ENCODE peak calls at places on chromosomes 16 and 17, in seven cellular contexts. J, I, R, T, E, K and N are unnamed samples.

GRCh38 chr17:4968916-4969550 is 1.4 kb upstream of the SPAG7 start:
- DNase-seq in J (peak), I (no peak), R (no peak), K (no peak), T (peak), E (no peak), N (no peak)

GRCh38 chr17:67056746-67057490 is 12.6 kb downstream of the CACNG1 start:
- DNase-seq in J (no peak), E (no peak), T (peak), R (peak), K (no peak), I (no peak), N (no peak)

GRCh38 chr17:38980455-38981217 is 13.4 kb upstream of the FBXO47 start:
- DNase-seq in I (no peak), J (no peak), R (no peak), T (peak), E (no peak), K (no peak), N (no peak)

GRCh38 chr17:19409509-19409908 is 1.5 kb upstream of the RNF112 start:
- DNase-seq in E (no peak), T (no peak), R (no peak), I (peak), J (no peak), K (no peak), N (no peak)

GRCh38 chr17:81071761-81072741 is 37.1 kb downstream of the BAIAP2 start:
- DNase-seq in J (no peak), I (no peak), K (no peak), E (no peak), R (no peak), T (no peak), N (no peak)

GRCh38 chr16:54241525-54241924 is 45.1 kb downstream of the IRX3 start:
- DNase-seq in K (no peak), E (no peak), I (no peak), T (no peak), J (no peak), R (no peak), N (no peak)

GRCh38 chr17:48630009-48630924 is 4.1 kb upstream of the HOXB9 start:
- DNase-seq in K (no peak), T (no peak), I (no peak), R (no peak), J (peak), E (no peak), N (no peak)

GRCh38 chr16:1152123-1152638 is 725 bp upstream of the CACNA1H start:
- DNase-seq in T (no peak), R (peak), K (no peak), J (peak), I (no peak), E (no peak), N (no peak)

GRCh38 chr17:32862940-32863339 is 14.0 kb downstream of the MYO1D start:
- DNase-seq in K (no peak), I (no peak), R (no peak), E (no peak), J (no peak), T (no peak), N (no peak)

GRCh38 chr17:18320301-18320700 is 5.2 kb downstream of the SMCR8 start:
- DNase-seq in E (no peak), T (no peak), R (no peak), J (no peak), K (no peak), I (no peak), N (no peak)

GRCh38 chr16:85144026-85144915 is 32.0 kb upstream of the CIBAR2 start:
- DNase-seq in K (no peak), R (no peak), I (no peak), J (no peak), E (no peak), T (no peak), N (no peak)

GRCh38 chr17:29870836-29871430 is 59.1 kb downstream of the SSH2 start:
- DNase-seq in R (no peak), T (no peak), E (no peak), I (no peak), J (no peak), K (no peak), N (no peak)

GRCh38 chr17:43431741-43432523 is 33.1 kb downstream of the ARL4D start:
- DNase-seq in K (no peak), J (no peak), I (no peak), E (no peak), R (no peak), T (no peak), N (no peak)

DNA sequence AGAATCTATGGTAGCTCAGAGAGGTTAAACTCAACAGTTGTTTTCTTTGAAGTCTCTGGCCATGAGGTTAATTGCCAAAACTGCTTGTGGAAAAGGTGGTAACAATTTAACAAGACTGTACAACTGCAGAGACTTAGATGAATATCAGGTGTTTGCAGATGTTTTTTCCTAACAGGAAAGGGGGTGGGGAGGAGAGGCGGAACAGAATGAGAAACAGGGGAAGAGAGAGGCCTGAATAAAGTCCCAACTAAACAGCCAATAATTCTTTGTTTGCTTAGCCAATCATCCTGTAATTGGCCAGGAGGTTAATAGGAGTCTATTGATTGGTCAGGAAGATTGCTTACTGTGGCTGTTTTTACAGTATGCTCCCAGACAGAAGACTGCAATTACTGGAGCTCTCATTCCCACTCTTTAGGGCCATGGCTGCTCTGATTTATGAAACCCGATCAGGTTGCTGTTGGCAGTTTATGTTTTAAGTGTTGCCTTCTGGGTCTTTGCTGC is 249.7 kb upstream of the TBX2 start:
- DNase-seq in E (peak), R (no peak), K (no peak), J (no peak), T (peak), I (no peak), N (no peak)
- TF ChIP-seq YY1 in E (no peak), R (no peak), K (no peak), J (no peak), T (no peak), I (no peak), N (no peak)

DNA sequence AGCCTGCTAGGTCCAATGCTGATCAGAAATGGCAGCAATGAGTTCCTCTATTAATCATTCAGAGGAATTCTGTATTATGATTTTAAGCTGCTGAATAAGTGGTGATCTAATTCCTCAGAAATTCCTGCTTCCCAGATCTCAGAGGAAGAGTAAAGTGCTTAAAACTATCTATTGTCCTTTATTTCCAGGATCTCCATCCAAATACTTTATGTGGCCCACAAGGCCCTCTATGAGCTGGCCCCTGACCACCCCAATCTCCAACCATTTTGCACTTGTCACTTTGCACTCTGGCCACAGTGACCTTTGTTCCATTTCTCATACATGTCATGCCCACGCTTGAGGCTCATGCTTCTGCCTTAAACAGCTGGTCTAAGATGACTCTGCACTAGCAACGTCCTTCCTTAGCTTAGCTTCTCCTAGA is 93.7 kb downstream of the CA10 start:
- DNase-seq in T (no peak), J (no peak), K (no peak), E (no peak), R (no peak), I (no peak), N (no peak)
- TF ChIP-seq YY1 in T (no peak), J (no peak), K (no peak), E (no peak), R (no peak), I (no peak), N (no peak)

DNA sequence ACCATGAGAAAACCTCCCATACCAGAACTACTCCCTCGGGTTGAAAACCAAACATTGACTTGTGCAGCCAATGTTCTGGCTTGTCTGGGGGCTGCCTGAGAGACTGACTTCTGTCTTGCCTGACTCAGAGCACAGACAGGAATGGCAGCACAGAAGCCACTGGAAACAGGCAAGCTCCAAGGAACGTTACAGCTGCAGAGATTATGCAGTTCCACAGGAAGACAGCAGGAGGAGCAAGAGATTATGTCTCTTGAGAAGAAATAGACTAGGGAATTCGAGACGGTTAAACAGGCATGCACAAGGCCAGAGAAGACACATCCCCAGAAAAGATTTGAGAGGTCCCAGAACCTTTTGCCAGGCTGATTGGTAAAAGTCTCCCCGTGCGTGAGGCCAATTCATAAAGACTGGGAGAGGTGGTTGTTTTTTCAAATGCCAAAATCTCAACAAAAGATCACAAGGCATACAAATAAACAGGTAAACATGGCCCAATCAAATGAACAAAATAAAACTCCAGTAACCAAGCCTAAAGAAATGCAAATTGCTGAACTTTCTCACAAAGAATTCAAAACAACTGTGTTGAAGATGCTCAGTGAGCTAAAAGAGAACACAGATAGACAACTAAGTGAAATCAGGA is 90.6 kb upstream of the CDH5 start:
- DNase-seq in R (peak), J (peak), T (peak), E (peak), I (peak), K (no peak), N (peak)
- TF ChIP-seq YY1 in R (peak), J (no peak), T (no peak), E (no peak), I (no peak), K (no peak), N (no peak)

DNA sequence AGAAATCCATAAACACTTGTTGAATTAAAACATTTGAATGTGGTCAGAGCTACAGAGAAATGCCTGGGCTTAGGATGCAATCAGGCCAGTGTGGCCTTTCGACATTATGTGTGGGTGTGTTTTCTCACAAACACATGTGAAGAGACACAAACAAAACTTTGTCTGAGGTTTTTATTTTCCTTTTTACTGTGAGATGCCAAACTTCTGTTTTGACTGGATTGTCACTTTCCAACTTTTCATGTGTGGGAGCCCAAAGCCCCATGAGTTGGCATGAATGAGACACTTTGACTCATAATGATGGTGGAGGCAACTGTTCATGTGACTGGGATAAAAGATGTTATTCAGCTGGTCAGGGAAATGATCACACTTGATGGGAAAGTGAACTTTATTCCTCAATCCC is 71.9 kb upstream of the GAS7 start:
- DNase-seq in J (no peak), R (no peak), E (no peak), K (no peak), I (no peak), T (no peak), N (no peak)
- TF ChIP-seq YY1 in J (no peak), R (no peak), E (no peak), K (no peak), I (no peak), T (no peak), N (no peak)

GRCh38 chr17:45394913-45395568 is 37.6 kb downstream of the ARHGAP27 start:
- DNase-seq in R (peak), J (peak), I (peak), T (peak), E (peak), K (no peak), N (peak)
- TF ChIP-seq YY1 in R (peak), J (no peak), I (no peak), T (no peak), E (peak), K (peak), N (no peak)

DNA sequence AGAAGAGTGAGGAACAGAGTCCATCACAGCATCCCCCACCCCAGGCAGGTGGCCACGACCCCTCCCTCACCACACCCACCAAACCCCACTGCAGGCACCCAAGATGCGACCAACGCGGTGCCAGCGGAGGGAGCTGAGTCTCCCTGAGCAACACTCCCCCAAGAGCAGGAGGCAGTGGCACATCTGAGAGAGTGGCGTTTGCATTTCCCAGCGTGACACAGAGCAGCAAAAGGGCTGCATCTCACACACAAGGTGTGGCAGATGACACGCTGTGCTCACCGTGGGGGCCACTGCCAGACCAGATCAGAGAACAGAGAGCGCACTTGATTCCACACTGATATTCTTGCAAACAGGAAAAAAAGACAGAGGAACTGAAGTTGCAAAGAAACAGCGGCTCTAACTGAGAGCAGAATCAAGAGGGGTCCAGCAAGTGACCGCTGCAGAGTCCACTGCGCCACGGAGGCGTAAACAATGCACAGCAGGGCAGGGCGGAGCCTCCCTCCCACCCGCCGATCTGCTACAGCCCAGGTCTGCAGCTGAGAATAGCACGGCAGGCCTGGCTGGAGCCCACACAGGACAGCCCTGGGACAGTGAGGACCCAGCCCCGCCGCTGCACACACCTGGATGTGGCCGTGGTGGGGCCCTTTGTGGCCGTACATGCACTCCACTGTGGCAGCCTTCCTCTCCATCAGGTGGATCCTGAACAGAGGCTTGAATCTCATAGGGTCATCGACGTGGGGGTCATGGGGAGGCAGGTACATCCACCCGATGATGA is 26.0 kb upstream of the C16orf95 start:
- DNase-seq in E (no peak), T (no peak), K (no peak), I (no peak), R (no peak), J (no peak), N (no peak)
- TF ChIP-seq YY1 in E (no peak), T (no peak), K (no peak), I (no peak), R (no peak), J (no peak), N (no peak)

GRCh38 chr17:17144061-17144460 is 62.1 kb downstream of the PLD6 start:
- DNase-seq in J (no peak), E (no peak), T (no peak), R (no peak), K (no peak), I (no peak), N (no peak)

GRCh38 chr17:17147821-17148220 is 58.3 kb downstream of the PLD6 start:
- DNase-seq in E (no peak), R (no peak), T (no peak), I (no peak), K (no peak), J (no peak), N (no peak)

GRCh38 chr17:17144916-17145665 is 61.0 kb downstream of the PLD6 start:
- DNase-seq in J (no peak), E (no peak), T (no peak), I (no peak), R (no peak), K (no peak), N (no peak)

GRCh38 chr17:17149520-17150449 is 56.3 kb downstream of the PLD6 start:
- DNase-seq in I (no peak), K (no peak), T (no peak), J (no peak), E (no peak), R (no peak), N (no peak)

DNA sequence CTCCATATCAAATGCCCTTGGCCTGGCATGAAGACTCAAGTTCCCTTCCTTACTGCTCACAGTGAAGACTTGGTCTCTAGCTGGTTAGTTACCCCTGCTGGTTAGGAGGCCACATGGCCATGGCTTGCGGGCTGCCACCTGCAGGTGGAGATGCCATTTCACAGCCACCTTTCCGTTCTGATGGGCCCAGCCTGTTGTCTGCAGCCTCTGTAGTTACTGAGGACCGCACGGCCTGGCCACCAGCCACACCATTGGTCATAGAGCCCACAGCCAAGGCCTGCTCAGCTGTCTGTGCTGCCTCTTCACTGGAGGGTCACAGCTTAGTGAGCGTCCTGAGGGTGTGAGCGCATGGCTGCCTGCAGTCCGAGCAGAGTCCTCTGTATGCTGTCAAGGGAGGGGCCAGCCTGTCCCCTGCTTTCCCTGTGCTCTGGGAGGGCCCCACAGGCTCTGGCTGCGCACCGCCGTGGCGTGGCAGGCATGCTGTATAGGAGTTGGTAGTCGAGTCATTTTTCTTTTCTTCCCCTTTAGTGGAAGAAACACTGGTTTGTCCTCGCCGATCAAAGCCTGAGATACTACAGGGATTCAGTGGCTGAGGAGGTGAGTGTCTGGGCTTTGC is 59.2 kb downstream of the PLD6 start:
- DNase-seq in R (peak), J (peak), E (peak), K (no peak), T (no peak), I (peak), N (no peak)
- TF ChIP-seq YY1 in R (no peak), J (no peak), E (no peak), K (no peak), T (no peak), I (no peak), N (no peak)

GRCh38 chr17:82295472-82295814 is 21.9 kb upstream of the CSNK1D start:
- DNase-seq in R (no peak), T (no peak), I (no peak), J (no peak), E (no peak), K (no peak), N (no peak)

GRCh38 chr17:82296511-82297279 is 20.7 kb downstream of the CD7 start:
- DNase-seq in K (no peak), I (no peak), T (no peak), R (no peak), J (no peak), E (no peak), N (no peak)

GRCh38 chr17:82297804-82298537 is 19.4 kb downstream of the CD7 start:
- DNase-seq in E (no peak), R (no peak), K (peak), T (peak), J (peak), I (no peak), N (no peak)

GRCh38 chr17:82298538-82299421 is 18.6 kb downstream of the CD7 start:
- DNase-seq in K (no peak), T (peak), I (no peak), E (no peak), J (no peak), R (peak), N (no peak)

GRCh38 chr17:82297280-82297803 is 20.1 kb downstream of the CD7 start:
- DNase-seq in K (peak), J (peak), R (no peak), I (no peak), T (peak), E (no peak), N (no peak)
- TF ChIP-seq YY1 in K (no peak), J (no peak), R (no peak), I (no peak), T (no peak), E (no peak), N (no peak)

GRCh38 chr17:78159575-78160158 is 8.7 kb upstream of the SYNGR2 start:
- DNase-seq in K (peak), E (peak), R (no peak), I (no peak), T (no peak), J (no peak), N (no peak)

GRCh38 chr17:78164748-78165607 is 3.4 kb upstream of the SYNGR2 start:
- DNase-seq in T (peak), J (no peak), R (no peak), K (no peak), E (no peak), I (no peak), N (no peak)

GRCh38 chr17:78168906-78169793 is 769 bp downstream of the SYNGR2 start:
- DNase-seq in R (peak), I (peak), J (peak), E (no peak), K (no peak), T (peak), N (no peak)

GRCh38 chr17:78166416-78166815 is 2.0 kb upstream of the SYNGR2 start:
- DNase-seq in R (no peak), K (no peak), E (no peak), I (no peak), T (no peak), J (no peak), N (no peak)

GRCh38 chr17:78163881-78164747 is 4.3 kb upstream of the SYNGR2 start:
- DNase-seq in J (no peak), K (no peak), T (peak), R (no peak), E (no peak), I (no peak), N (no peak)
- TF ChIP-seq YY1 in J (no peak), K (no peak), T (no peak), R (no peak), E (no peak), I (no peak), N (no peak)